ENCODE peak calls at places on chromosomes 1 and 21, in seven cellular contexts. W is HAP-1, M is tibial artery, O is suprapubic skin, P is stomach, Y is GM06990, U is heart right ventricle. Q is an unnamed sample. For H3K36me3, the result is how much of the 10 kb centered on the place peaks cover.

GRCh38 chr1:157540160-157540748 is 12.1 kb downstream of the FCRL5 start:
- DNase-seq in U (no peak), W (no peak), O (no peak), P (no peak), M (no peak), Y (no peak), Q (no peak)

GRCh38 chr1:99173282-99173681 is 91.0 kb upstream of the PLPPR4 start:
- DNase-seq in U (no peak), M (no peak), Y (no peak), W (no peak), P (no peak), O (no peak), Q (no peak)

GRCh38 chr1:201448981-201449380 is 20.0 kb downstream of the PHLDA3 start:
- DNase-seq in U (peak), W (no peak), Y (no peak), P (no peak), O (no peak), M (no peak), Q (no peak)

GRCh38 chr1:247390116-247390791 is 25.7 kb upstream of the NLRP3 start:
- DNase-seq in Y (peak), M (peak), O (peak), P (peak), U (peak), W (peak), Q (peak)

GRCh38 chr21:41519806-41520559 is 12.0 kb upstream of the TMPRSS2 start:
- DNase-seq in U (no peak), M (no peak), W (no peak), O (no peak), Y (no peak), P (no peak), Q (no peak)

GRCh38 chr1:113980120-113980519 is 846 bp downstream of the OLFML3 start:
- DNase-seq in P (peak), W (no peak), Y (no peak), O (no peak), U (peak), M (peak), Q (peak)

GRCh38 chr1:162206749-162207635 is 137.5 kb downstream of the NOS1AP start:
- DNase-seq in U (no peak), P (peak), O (no peak), M (peak), W (peak), Y (no peak), Q (peak)

GRCh38 chr1:30138891-30139290 is 584.5 kb downstream of the MATN1 start:
- DNase-seq in M (no peak), P (no peak), O (peak), W (no peak), U (no peak), Y (no peak), Q (no peak)

GRCh38 chr1:230077011-230077410 is 10.0 kb downstream of the GALNT2 start:
- DNase-seq in Y (no peak), P (no peak), U (no peak), W (no peak), O (no peak), M (no peak), Q (no peak)

GRCh38 chr1:26354972-26355371 is 1.0 kb upstream of the CRYBG2 start:
- DNase-seq in M (no peak), U (no peak), Y (no peak), W (no peak), P (no peak), O (no peak), Q (no peak)

GRCh38 chr1:93437976-93438605 is 9.8 kb upstream of the FNBP1L start:
- DNase-seq in O (no peak), Y (peak), M (no peak), W (no peak), U (no peak), P (no peak), Q (no peak)

GRCh38 chr1:57033222-57034019 is 67.6 kb upstream of the C8B start:
- DNase-seq in U (no peak), O (no peak), W (no peak), P (no peak), M (no peak), Y (peak), Q (no peak)

GRCh38 chr1:230108580-230108979 is 41.5 kb downstream of the GALNT2 start:
- DNase-seq in U (no peak), Y (no peak), P (no peak), M (no peak), W (no peak), O (no peak), Q (no peak)

GRCh38 chr1:152917794-152918193 is 9.4 kb downstream of the IVL start:
- DNase-seq in W (no peak), U (no peak), Y (no peak), M (no peak), P (no peak), O (no peak), Q (no peak)

GRCh38 chr1:228871314-228872061 is 136.2 kb downstream of the RHOU start:
- DNase-seq in U (no peak), M (no peak), O (no peak), Y (no peak), P (no peak), W (no peak), Q (no peak)

GRCh38 chr1:93076268-93076667 is 2.8 kb upstream of the MTF2 start:
- DNase-seq in U (no peak), P (no peak), M (no peak), W (no peak), Y (no peak), O (no peak), Q (no peak)

GRCh38 chr1:231381729-231382128 is 40.4 kb downstream of the EGLN1 start:
- DNase-seq in U (no peak), W (no peak), P (no peak), M (no peak), Y (no peak), O (no peak), Q (no peak)

GRCh38 chr1:214259353-214259982 is 21.5 kb upstream of the SMYD2 start:
- DNase-seq in Y (no peak), W (no peak), O (no peak), M (no peak), U (no peak), P (no peak), Q (no peak)

GRCh38 chr1:92307980-92308379 is 9.1 kb downstream of the RPAP2 start:
- DNase-seq in M (no peak), O (no peak), W (no peak), P (no peak), Y (no peak), U (no peak), Q (no peak)

GRCh38 chr1:110383311-110383990 is 7.4 kb downstream of the SLC16A4 start:
- DNase-seq in Y (no peak), W (no peak), U (no peak), M (no peak), O (no peak), P (no peak), Q (no peak)

GRCh38 chr1:17955302-17956285 is 152.0 kb upstream of the IGSF21 start:
- DNase-seq in M (no peak), P (no peak), U (no peak), W (no peak), Y (no peak), O (no peak), Q (no peak)

DNA sequence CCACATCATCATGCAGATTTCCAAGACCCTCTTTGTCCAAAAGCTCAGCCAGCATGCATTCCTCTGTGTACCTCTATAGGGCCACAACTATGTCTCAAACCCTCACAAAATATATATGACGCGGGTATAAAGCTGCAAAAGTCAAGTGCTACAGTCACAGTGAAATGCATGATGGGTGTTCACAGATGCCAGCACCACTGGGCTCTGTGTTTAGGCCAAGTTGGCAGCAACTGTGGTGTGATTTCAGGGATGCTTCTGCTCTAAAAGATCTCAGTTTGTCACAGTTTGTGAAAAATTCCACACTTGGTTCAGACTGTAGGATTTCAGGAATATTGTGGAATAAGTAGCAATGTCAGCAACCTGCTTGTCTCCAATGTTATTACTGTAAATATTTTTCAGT is 23.9 kb upstream of the SELP start:
- DNase-seq in W (no peak), O (no peak), M (no peak), U (no peak), Y (no peak), P (no peak), Q (no peak)
- H3K36me3 ChIP-seq in W (under half), O (under half), M (under half), U (under half), Y (under half), P (under half), Q (under half)

GRCh38 chr1:208174200-208174599 is 70.0 kb downstream of the PLXNA2 start:
- DNase-seq in P (no peak), W (no peak), M (no peak), Y (no peak), O (no peak), U (no peak), Q (no peak)
- H3K36me3 ChIP-seq in P (under half), W (under half), M (under half), Y (under half), O (under half), U (under half), Q (under half)

DNA sequence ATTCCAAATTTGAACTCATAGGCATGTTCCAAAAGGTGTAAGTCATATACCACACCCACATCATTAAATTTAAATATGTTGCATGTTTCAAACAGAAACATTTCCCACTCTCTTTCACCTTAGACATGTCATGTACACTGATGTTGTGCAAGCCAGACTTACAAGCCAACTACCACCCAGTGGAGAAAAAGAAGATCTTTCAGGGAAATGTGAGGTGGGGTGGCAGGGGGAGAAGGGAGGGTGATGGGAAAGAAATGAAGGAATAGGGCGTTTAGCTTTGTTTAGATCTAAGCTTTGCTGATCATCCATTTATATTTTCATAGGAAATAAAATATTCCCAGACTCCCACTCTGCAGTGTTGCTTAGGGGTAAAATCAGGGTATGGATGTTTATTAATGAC is 1.6 kb downstream of the NEGR1 start:
- DNase-seq in O (no peak), U (no peak), M (no peak), P (no peak), W (no peak), Y (no peak), Q (no peak)
- H3K36me3 ChIP-seq in O (under half), U (under half), M (under half), P (under half), W (under half), Y (under half), Q (under half)

GRCh38 chr1:5943373-5944068 is 48.7 kb downstream of the NPHP4 start:
- DNase-seq in P (peak), M (no peak), W (no peak), O (peak), Y (no peak), U (no peak), Q (no peak)

GRCh38 chr1:5945445-5945844 is 46.8 kb downstream of the NPHP4 start:
- DNase-seq in W (no peak), U (no peak), M (peak), O (peak), P (no peak), Y (no peak), Q (no peak)

GRCh38 chr1:5941671-5942070 is 50.6 kb downstream of the NPHP4 start:
- DNase-seq in Y (no peak), P (peak), O (peak), M (peak), W (no peak), U (no peak), Q (no peak)

GRCh38 chr1:5944848-5945167 is 47.4 kb downstream of the NPHP4 start:
- DNase-seq in P (no peak), Y (no peak), O (peak), M (peak), W (no peak), U (no peak), Q (no peak)

GRCh38 chr1:5944069-5944847 is 48.0 kb downstream of the NPHP4 start:
- DNase-seq in Y (no peak), U (no peak), O (peak), M (peak), W (no peak), P (peak), Q (no peak)
- H3K36me3 ChIP-seq in Y (under half), U (under half), O (under half), M (half or more), W (under half), P (under half), Q (under half)